ENCODE peak calls at places on chromosomes 16 and 17, in six cellular contexts. D is breast epithelium, C is upper lobe of left lung, W is stomach, Y is prostate gland, Q is endothelial cell of umbilical vein. O is an unnamed sample.

GRCh38 chr16:30927789-30928378 is 4.5 kb downstream of the FBXL19 start:
- DNase-seq in Y (peak), D (peak), C (no peak), W (no peak), Q (peak), O (no peak)

GRCh38 chr17:56141046-56141839 is 12.0 kb upstream of the ANKFN1 start:
- DNase-seq in W (no peak), C (no peak), D (no peak), Q (no peak), Y (no peak), O (no peak)

GRCh38 chr16:72753883-72754282 is 294.0 kb downstream of the ZFHX3 start:
- DNase-seq in C (no peak), Q (no peak), D (no peak), Y (no peak), W (no peak), O (no peak)

GRCh38 chr17:57549996-57550395 is 195.1 kb downstream of the CCDC182 start:
- DNase-seq in D (no peak), C (no peak), Q (no peak), W (no peak), Y (no peak), O (no peak)

GRCh38 chr17:43938838-43939182 is 3.5 kb downstream of the PPY start:
- DNase-seq in D (no peak), W (no peak), C (no peak), Q (no peak), Y (no peak), O (no peak)

GRCh38 chr17:28712037-28712704 is 483 bp upstream of the PROCA1 start:
- DNase-seq in Y (no peak), D (no peak), Q (no peak), C (peak), W (no peak), O (peak)

GRCh38 chr17:53462393-53462811 is 360.3 kb upstream of the KIF2B start:
- DNase-seq in Y (no peak), C (no peak), Q (peak), W (no peak), D (no peak), O (no peak)

GRCh38 chr16:23156946-23157460 is 7.8 kb upstream of the USP31 start:
- DNase-seq in C (no peak), D (no peak), W (no peak), Q (no peak), Y (no peak), O (no peak)

GRCh38 chr16:75105306-75106061 is 11.1 kb downstream of the LDHD start:
- DNase-seq in W (no peak), D (no peak), C (peak), Q (no peak), Y (no peak), O (peak)

GRCh38 chr17:76841776-76842405 is 26.3 kb upstream of the MGAT5B start:
- DNase-seq in W (no peak), D (no peak), Y (no peak), Q (no peak), C (no peak), O (no peak)

GRCh38 chr16:11604783-11605563 is 18.3 kb upstream of the LITAF start:
- DNase-seq in C (peak), Q (peak), D (no peak), Y (no peak), W (no peak), O (no peak)

GRCh38 chr16:63447121-63447520 is 1410.9 kb upstream of the CDH8 start:
- DNase-seq in C (no peak), D (no peak), Y (no peak), Q (no peak), W (no peak), O (no peak)

GRCh38 chr16:27470567-27471431 is 68.8 kb downstream of the IL21R start:
- DNase-seq in C (peak), Y (no peak), D (no peak), W (no peak), Q (peak), O (peak)

GRCh38 chr16:85028638-85029412 is 1.2 kb downstream of the KIAA0513 start:
- DNase-seq in W (peak), C (peak), D (peak), Y (peak), Q (peak), O (no peak)

GRCh38 chr17:27153005-27153404 is 140.9 kb upstream of the WSB1 start:
- DNase-seq in C (no peak), Y (no peak), W (no peak), D (no peak), Q (no peak), O (peak)

DNA sequence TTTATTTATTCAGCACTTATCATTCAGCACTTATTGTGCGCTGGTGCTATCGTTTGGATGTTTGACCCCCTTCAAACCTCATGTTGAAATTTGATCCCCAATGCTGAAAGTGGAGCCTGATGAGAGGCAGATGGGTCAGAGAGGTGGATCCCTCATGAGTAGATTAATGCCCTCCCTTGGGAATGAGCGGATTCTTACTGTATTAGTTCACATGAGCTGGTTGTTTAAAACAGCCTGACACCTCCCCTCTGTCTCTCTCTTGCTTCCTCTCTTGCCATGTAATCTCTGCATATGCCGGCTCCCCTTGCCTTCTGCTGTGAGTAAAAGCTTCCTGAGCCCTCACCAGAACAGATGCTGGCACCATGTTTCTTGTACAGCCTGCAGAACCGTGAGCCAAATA is 111.1 kb downstream of the CACNG3 start:
- DNase-seq in D (no peak), W (no peak), Q (no peak), C (no peak), Y (no peak), O (no peak)
- TF ChIP-seq POLR2AphosphoS5 in D (no peak), W (no peak), Q (no peak), C (no peak), Y (no peak), O (no peak)

GRCh38 chr16:46855389-46855788 is 24.4 kb upstream of the C16orf87 start:
- DNase-seq in W (no peak), Q (no peak), Y (no peak), C (no peak), D (no peak), O (no peak)
- TF ChIP-seq POLR2AphosphoS5 in W (peak), Q (no peak), Y (no peak), C (no peak), D (no peak), O (no peak)

DNA sequence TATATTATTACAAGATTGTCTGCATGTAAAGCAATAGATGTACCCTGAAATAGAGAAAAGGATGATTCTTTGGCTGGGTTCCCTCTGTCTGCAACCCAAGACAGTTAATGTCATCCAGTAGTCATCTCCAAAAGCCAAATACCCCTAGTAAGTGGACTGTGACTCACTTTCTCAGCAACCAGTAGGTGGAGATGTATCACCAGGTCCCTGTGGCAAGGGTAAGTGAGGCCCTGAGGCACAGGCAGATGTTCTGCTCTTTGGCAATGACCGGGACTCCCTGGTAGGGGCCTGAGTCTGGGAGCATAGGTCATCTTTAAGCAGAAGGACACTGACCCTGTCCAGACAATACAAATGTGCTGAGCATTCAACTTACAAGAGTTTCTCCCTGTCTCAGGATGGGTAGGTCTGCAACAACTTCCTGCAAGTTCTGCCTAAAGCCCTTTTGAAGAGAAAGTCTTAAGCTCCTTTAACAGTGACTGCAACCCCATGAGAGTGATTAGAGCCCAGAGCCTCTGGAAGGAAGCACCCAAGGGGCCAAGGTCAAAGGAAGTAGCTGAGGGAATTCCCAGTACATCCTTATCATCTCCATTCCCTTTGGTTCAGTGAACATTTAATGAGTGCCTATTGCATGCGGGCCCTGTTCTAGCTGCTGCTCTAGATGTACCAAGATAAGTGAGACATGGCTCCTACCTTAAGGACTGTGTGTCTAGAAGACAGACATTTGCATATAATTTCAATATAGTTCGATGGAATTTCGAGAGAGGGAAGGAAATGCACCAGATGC is 31.9 kb downstream of the PMP22 start:
- DNase-seq in W (no peak), D (no peak), Q (peak), C (peak), Y (no peak), O (no peak)
- TF ChIP-seq POLR2AphosphoS5 in W (no peak), D (no peak), Q (no peak), C (no peak), Y (no peak), O (no peak)

DNA sequence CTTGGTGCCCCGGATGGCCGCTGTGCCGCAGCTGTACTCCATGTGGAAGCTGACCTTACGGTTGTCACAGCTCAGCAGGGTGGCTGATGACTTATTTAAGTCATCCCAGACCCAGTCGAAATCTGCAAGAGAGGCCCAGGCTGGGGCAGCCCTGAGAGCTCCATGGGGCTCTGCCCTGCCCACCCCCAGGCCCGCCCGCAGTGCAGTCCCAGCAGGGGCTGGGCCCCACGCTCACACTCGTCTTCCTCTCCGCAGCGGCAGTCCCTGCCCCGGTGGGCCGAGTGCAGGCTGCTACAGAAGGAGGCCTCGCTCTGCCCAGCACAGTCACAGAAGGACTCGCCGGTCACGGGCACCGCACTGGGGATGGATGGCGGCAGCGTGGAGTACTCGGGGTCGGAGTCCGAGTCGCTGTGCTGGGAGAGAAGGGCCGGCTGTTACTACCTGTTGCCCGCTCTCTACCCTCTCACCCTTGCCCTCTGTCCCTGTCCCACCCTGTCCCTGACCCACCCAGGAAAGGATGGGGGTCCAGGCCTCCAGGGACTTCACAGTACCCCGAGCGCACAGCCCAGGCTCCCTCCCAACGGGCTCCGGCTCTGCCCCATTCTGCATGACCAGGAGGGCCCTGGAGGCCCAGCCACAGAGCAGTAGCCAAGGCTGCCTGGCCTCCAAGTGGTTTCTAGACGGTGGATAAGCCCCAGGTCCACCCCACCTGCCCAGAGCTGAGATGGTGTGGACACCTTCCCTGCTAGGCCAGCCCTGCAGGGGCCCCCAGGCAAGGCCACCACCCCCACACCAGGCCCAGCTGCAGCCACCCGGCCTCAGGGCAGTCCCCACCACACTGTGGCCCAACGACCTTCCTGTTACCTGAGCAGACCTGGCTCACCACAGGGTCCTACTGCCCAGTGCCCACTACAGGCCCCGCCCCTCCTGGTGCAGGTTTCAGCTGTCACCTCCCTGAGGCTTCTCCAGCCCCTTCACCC is 3.9 kb downstream of the SPSB3 start:
- DNase-seq in D (no peak), Y (no peak), C (no peak), W (no peak), Q (no peak), O (no peak)
- TF ChIP-seq POLR2AphosphoS5 in D (no peak), Y (no peak), C (no peak), W (no peak), Q (peak), O (no peak)

GRCh38 chr16:2486645-2487516 is 12.0 kb downstream of the TBC1D24 start:
- DNase-seq in C (peak), Y (peak), D (peak), Q (no peak), W (peak), O (no peak)
- TF ChIP-seq POLR2AphosphoS5 in C (no peak), Y (peak), D (no peak), Q (no peak), W (peak), O (no peak)

DNA sequence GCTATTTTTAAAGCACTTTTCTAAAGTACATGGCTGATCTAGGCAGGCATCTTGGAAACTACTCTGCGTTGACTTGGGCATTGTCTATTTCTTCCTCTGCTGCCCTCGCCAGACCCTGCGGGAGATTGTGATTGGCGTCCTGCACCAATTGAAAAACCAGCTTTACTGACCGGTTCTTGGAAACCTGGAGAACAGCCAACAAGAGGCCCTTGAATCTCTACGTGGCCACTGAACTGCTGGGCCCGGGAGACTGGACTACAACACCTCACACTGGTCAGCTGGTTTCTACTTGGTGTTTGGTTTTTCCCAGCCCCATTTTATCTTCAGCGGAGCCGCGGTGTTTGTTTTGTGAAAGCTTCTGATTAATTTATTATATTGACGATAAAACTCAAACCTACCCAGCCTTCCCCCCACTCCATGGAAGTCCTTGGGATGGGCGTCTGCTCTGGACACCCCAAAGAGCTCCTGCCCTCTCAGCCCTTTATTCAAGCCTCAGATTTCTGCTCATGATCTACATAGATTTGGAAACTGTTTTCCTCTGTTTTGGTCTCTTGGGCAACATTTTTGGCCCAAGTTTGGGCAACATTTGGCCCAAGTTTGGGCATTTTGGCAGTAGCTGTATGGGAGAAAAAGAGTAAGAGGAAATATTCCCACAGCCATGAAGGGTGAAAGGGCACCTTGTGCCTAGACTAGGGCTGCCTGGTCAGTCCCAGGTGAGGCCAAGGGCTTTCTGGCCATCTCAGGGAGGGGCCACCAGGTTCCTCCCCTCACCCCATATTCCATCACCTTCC is 4.7 kb downstream of the MLX start:
- DNase-seq in C (peak), Q (no peak), W (peak), D (no peak), Y (peak), O (no peak)
- TF ChIP-seq POLR2AphosphoS5 in C (no peak), Q (no peak), W (peak), D (no peak), Y (no peak), O (no peak)

DNA sequence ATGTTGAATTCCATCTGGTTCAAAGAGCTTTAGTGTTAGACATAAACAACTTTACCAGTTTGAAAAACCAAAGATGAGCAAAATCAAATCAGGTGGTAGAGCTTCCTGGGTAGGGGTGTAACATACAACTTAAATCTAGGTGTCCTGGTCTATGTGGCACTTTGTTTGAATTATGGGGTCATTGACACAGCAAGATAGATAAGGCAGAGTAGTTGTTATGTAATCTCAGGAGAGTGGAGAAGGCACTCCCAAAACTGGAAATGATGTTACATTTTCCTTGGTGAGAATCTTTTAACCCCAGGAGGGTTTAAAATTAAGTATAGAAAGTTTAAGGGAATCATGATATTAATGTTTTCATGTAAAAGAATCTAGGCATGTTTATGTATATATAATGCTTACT is 31.9 kb downstream of the CCDC42 start:
- DNase-seq in D (no peak), W (no peak), Q (no peak), Y (no peak), C (no peak), O (no peak)
- TF ChIP-seq POLR2AphosphoS5 in D (no peak), W (no peak), Q (no peak), Y (no peak), C (no peak), O (no peak)

O was measured in suprapubic skin.